ENCODE peak calls at places on chromosomes 13 and 19, in seven cellular contexts. T is activated T-helper 1 cell treated with anti-CD3 and anti-CD28 coated beads, Interleukin-12 subunit alpha, Interleukin-12 subunit beta, Interleukin-2, Interleukin-4 antibody, amounts not matched to agents 30 ng/mL and 10 ng/mL and 1 ng/mL, durations not matched to agents 14 hours and 24 hours and 36 hours; F is Daoy; D is stromal cell of bone marrow; S is KG1; U is stimulated activated CD4-positive, alpha-beta T cell treated with anti-CD3 and anti-CD28 coated beads, Interleukin-1b, Interleukin-23, amount 100 ng/mL, for 24 hours; O is SJSA1. J is an unnamed sample.

GRCh38 chr13:99322297-99323103 is 15.3 kb upstream of the GPR183 start:
- DNase-seq in T (no peak), F (peak; percentile 34), D (peak; percentile 88), S (no peak), U (no peak), O (peak; percentile 95), J (peak; percentile 59)

GRCh38 chr19:36916991-36917390 is 859 bp downstream of the ZNF568 start:
- DNase-seq in T (no peak), F (peak; percentile 15), D (peak; percentile 15), S (peak; percentile 29), U (no peak), O (no peak), J (peak; percentile 5)

GRCh38 chr19:45442927-45443461 is 19.3 kb upstream of the ERCC1 start:
- DNase-seq in T (no peak), F (peak; percentile 79), D (no peak), S (no peak), U (no peak), O (no peak), J (no peak)

GRCh38 chr13:50584856-50585580 is 258.5 kb downstream of the DLEU7 start:
- DNase-seq in T (no peak), F (no peak), D (no peak), S (no peak), U (no peak), O (no peak), J (peak; percentile 69)

GRCh38 chr13:80361883-80362327 is 21.0 kb upstream of the SPRY2 start:
- DNase-seq in T (no peak), F (no peak), D (no peak), S (peak; percentile 2), U (no peak), O (peak; percentile 56), J (no peak)

GRCh38 chr19:33684550-33685303 is 63.0 kb downstream of the CHST8 start:
- DNase-seq in T (no peak), F (no peak), D (no peak), S (no peak), U (no peak), O (no peak), J (no peak)

GRCh38 chr19:16628183-16628983 is at the start of gene MED26:
- DNase-seq in T (peak; percentile 91), F (peak; percentile 97), D (peak; percentile 81), S (peak; percentile 90), U (peak; percentile 91), O (peak; percentile 92), J (peak; percentile 78)

GRCh38 chr13:57128909-57129308 is 11.8 kb upstream of the PRR20A start:
- DNase-seq in T (no peak), F (no peak), D (no peak), S (no peak), U (no peak), O (no peak), J (no peak)

GRCh38 chr13:32528358-32528757 is 10.2 kb downstream of the N4BP2L2 start:
- DNase-seq in T (no peak), F (no peak), D (peak; percentile 33), S (no peak), U (no peak), O (no peak), J (peak; percentile 1)

GRCh38 chr13:28707629-28708427 is 10.9 kb downstream of the SLC46A3 start:
- DNase-seq in T (no peak), F (peak; percentile 74), D (peak; percentile 51), S (no peak), U (no peak), O (no peak), J (peak; percentile 87)

J was measured in skeletal muscle cell.